ENCODE peak calls at places on chromosomes 1 and 21, in seven cellular contexts. M is osteocyte, Y is ovary, U is NCI-H748 treated with DMSO at 0.1 percent for 48 hours, Z is NCI-H1436, J is WERI-Rb-1, C is tibial nerve. R is an unnamed sample.

GRCh38 chr1:44217809-44218410 is 4.6 kb downstream of the DMAP1 start:
- DNase-seq in M (no peak), Y (peak), U (peak), Z (peak), J (peak), C (peak), R (peak)

GRCh38 chr1:8667869-8668595 is 149.4 kb downstream of the RERE start:
- DNase-seq in M (no peak), Y (no peak), U (no peak), Z (no peak), J (no peak), C (no peak), R (no peak)

GRCh38 chr1:34279971-34280370 is 103.3 kb downstream of the C1orf94 start:
- DNase-seq in M (peak), Y (no peak), U (no peak), Z (no peak), J (no peak), C (no peak), R (no peak)

GRCh38 chr1:44650159-44650831 is 24.0 kb downstream of the TMEM53 start:
- DNase-seq in M (no peak), Y (no peak), U (no peak), Z (no peak), J (peak), C (no peak), R (no peak)

GRCh38 chr1:206770531-206771352 is at the start of gene IL19:
- DNase-seq in M (no peak), Y (no peak), U (no peak), Z (peak), J (no peak), C (no peak), R (no peak)

GRCh38 chr1:29259802-29260441 is 23.6 kb downstream of the PTPRU start:
- DNase-seq in M (no peak), Y (peak), U (no peak), Z (no peak), J (no peak), C (peak), R (peak)

GRCh38 chr1:87989346-87989745 is 660.7 kb downstream of the LMO4 start:
- DNase-seq in M (no peak), Y (no peak), U (no peak), Z (no peak), J (no peak), C (no peak), R (no peak)

GRCh38 chr21:26804895-26805609 is 40.2 kb downstream of the ADAMTS1 start:
- DNase-seq in M (no peak), Y (no peak), U (no peak), Z (no peak), J (no peak), C (no peak), R (no peak)

GRCh38 chr1:55468438-55468837 is 253.3 kb upstream of the USP24 start:
- DNase-seq in M (no peak), Y (no peak), U (no peak), Z (no peak), J (no peak), C (no peak), R (no peak)

GRCh38 chr1:222629921-222630535 is 12.1 kb downstream of the MIA3 start:
- DNase-seq in M (no peak), Y (no peak), U (no peak), Z (no peak), J (no peak), C (no peak), R (no peak)

GRCh38 chr1:184483101-184483813 is 96.4 kb downstream of the C1orf21 start:
- DNase-seq in M (no peak), Y (no peak), U (no peak), Z (no peak), J (no peak), C (peak), R (no peak)

GRCh38 chr1:203797948-203798347 is 2.5 kb downstream of the ZBED6 start:
- DNase-seq in M (no peak), Y (no peak), U (no peak), Z (no peak), J (no peak), C (no peak), R (no peak)

GRCh38 chr21:44455524-44456206 is 355 bp downstream of the LRRC3 start:
- DNase-seq in M (no peak), Y (peak), U (peak), Z (no peak), J (peak), C (no peak), R (no peak)

GRCh38 chr1:228885845-228886244 is 150.6 kb downstream of the RHOU start:
- DNase-seq in M (peak), Y (no peak), U (no peak), Z (no peak), J (no peak), C (no peak), R (no peak)

GRCh38 chr1:89598450-89599331 is 34.2 kb upstream of the LRRC8C start:
- DNase-seq in M (no peak), Y (no peak), U (no peak), Z (peak), J (no peak), C (no peak), R (no peak)

GRCh38 chr21:39575778-39576177 is 37.0 kb upstream of the B3GALT5 start:
- DNase-seq in M (no peak), Y (no peak), U (no peak), Z (no peak), J (no peak), C (no peak), R (no peak)

GRCh38 chr1:204879351-204879750 is 8.7 kb downstream of the NFASC start:
- DNase-seq in M (no peak), Y (no peak), U (no peak), Z (no peak), J (no peak), C (no peak), R (no peak)

GRCh38 chr1:34162852-34163766 is 1.9 kb downstream of the CSMD2 start:
- DNase-seq in M (no peak), Y (no peak), U (peak), Z (peak), J (peak), C (peak), R (no peak)

GRCh38 chr1:240254006-240254405 is 162.3 kb downstream of the FMN2 start:
- DNase-seq in M (no peak), Y (no peak), U (no peak), Z (no peak), J (peak), C (no peak), R (no peak)

GRCh38 chr1:112247036-112247597 is 148.9 kb upstream of the CTTNBP2NL start:
- DNase-seq in M (no peak), Y (no peak), U (peak), Z (peak), J (peak), C (no peak), R (no peak)

GRCh38 chr21:45965084-45965826 is 16.3 kb upstream of the COL6A1 start:
- DNase-seq in M (no peak), Y (no peak), U (no peak), Z (no peak), J (no peak), C (no peak), R (no peak)

GRCh38 chr1:32741067-32741416 is 38.5 kb upstream of the SYNC start:
- DNase-seq in M (no peak), Y (no peak), U (no peak), Z (no peak), J (no peak), C (no peak), R (no peak)

GRCh38 chr1:213067366-213067765 is 16.3 kb downstream of the RPS6KC1 start:
- DNase-seq in M (no peak), Y (no peak), U (no peak), Z (no peak), J (no peak), C (no peak), R (no peak)

GRCh38 chr1:55580845-55581332 is 365.7 kb upstream of the USP24 start:
- DNase-seq in M (no peak), Y (no peak), U (no peak), Z (no peak), J (no peak), C (no peak), R (no peak)

GRCh38 chr1:116474921-116475849 is 95.6 kb downstream of the CD58 start:
- DNase-seq in M (no peak), Y (no peak), U (no peak), Z (no peak), J (no peak), C (no peak), R (no peak)

GRCh38 chr1:26752519-26752918 is 35.2 kb upstream of the PIGV start:
- DNase-seq in M (no peak), Y (no peak), U (no peak), Z (no peak), J (no peak), C (no peak), R (no peak)

GRCh38 chr1:161473363-161473762 is 31.9 kb upstream of the FCGR2A start:
- DNase-seq in M (no peak), Y (no peak), U (no peak), Z (no peak), J (no peak), C (no peak), R (no peak)

R was measured in effector CD8-positive, alpha-beta T cell.